ENCODE peak calls at places on chromosomes 13 and 19, in six cellular contexts. E is mesenteric fat pad; L is BE2C; A is H54; R is activated CD4-positive, alpha-beta T cell treated with anti-CD3 and anti-CD28 coated beads, Interleukin-2, amount 50 U/mL, for 24 hours; O is anterior cingulate cortex. N is an unnamed sample.
A peak's percentile ranks its signal among the peaks of the same experiment; 100 is the strongest.

GRCh38 chr19:1469936-1470863 is 8.8 kb downstream of the C19orf25 start:
- DNase-seq in O (peak; percentile 28), A (no peak), E (no peak), L (no peak), R (peak; percentile 59), N (no peak)

GRCh38 chr19:33403221-33403972 is 29.9 kb downstream of the CEBPG start:
- DNase-seq in L (peak; percentile 6), R (no peak), O (no peak), A (no peak), E (no peak), N (no peak)

GRCh38 chr13:20174656-20175405 is 14.0 kb upstream of the GJA3 start:
- DNase-seq in E (no peak), R (peak; percentile 78), A (peak; percentile 84), O (no peak), L (peak; percentile 48), N (peak; percentile 90)

GRCh38 chr13:77853701-77854100 is 64.9 kb downstream of the EDNRB start:
- DNase-seq in R (no peak), L (no peak), O (no peak), E (no peak), A (no peak), N (no peak)

GRCh38 chr19:8307400-8307964 is 676 bp downstream of the CD320 start:
- DNase-seq in A (no peak), R (no peak), L (peak; percentile 33), O (no peak), E (peak; percentile 88), N (no peak)

GRCh38 chr13:43720780-43721397 is 65.9 kb downstream of the ENOX1 start:
- DNase-seq in A (no peak), L (no peak), O (no peak), R (no peak), E (no peak), N (no peak)

GRCh38 chr19:38180071-38180470 is 44.0 kb downstream of the DPF1 start:
- DNase-seq in E (no peak), A (no peak), L (no peak), R (no peak), O (no peak), N (no peak)

GRCh38 chr13:83880275-83881027 is 1.8 kb downstream of the SLITRK1 start:
- DNase-seq in R (no peak), A (no peak), L (peak; percentile 20), O (peak; percentile 39), E (no peak), N (no peak)

GRCh38 chr19:57288373-57288772 is 8.1 kb downstream of the ZNF460 start:
- DNase-seq in O (no peak), E (no peak), A (no peak), R (no peak), L (no peak), N (no peak)

GRCh38 chr13:33204130-33204927 is 81.2 kb downstream of the STARD13 start:
- DNase-seq in O (no peak), R (no peak), E (no peak), L (peak; percentile 82), A (no peak), N (no peak)

GRCh38 chr19:8262431-8262830 is 45.7 kb downstream of the CD320 start:
- DNase-seq in R (no peak), A (no peak), L (no peak), O (no peak), E (no peak), N (no peak)